ENCODE peak calls at places on chromosomes 3 and 15, in nine cellular contexts. I is fibroblast of lung; R is transverse colon; H is left lung; Z is stomach; P is cardiac muscle cell; L is CD4-positive, CD25-positive, alpha-beta regulatory T cell; G is heart right ventricle; T is K562. N is an unnamed sample.

GRCh38 chr15:97501291-97501690 is 459.2 kb upstream of the ARRDC4 start:
- DNase-seq in I (no peak), R (no peak), H (no peak), Z (no peak), P (no peak), L (no peak), G (no peak), T (no peak), N (no peak)

GRCh38 chr3:53821631-53822068 is 24.6 kb downstream of the CHDH start:
- DNase-seq in I (peak; percentile 21), R (no peak), H (no peak), Z (peak; percentile 29), P (no peak), L (no peak), G (no peak), T (no peak), N (no peak)

GRCh38 chr15:90266061-90266431 is 574 bp downstream of the NGRN start:
- DNase-seq in I (peak; percentile 21), R (peak; percentile 40), H (peak; percentile 51), Z (peak; percentile 28), P (peak; percentile 31), L (no peak), G (peak; percentile 42), T (no peak), N (no peak)

GRCh38 chr3:24387000-24387399 is 107.7 kb downstream of the THRB start:
- DNase-seq in I (no peak), R (no peak), H (no peak), Z (no peak), P (peak; percentile 5), L (no peak), G (no peak), T (no peak), N (no peak)

GRCh38 chr3:165196577-165197561 is 685 bp upstream of the SLITRK3 start:
- DNase-seq in I (peak; percentile 15), R (no peak), H (no peak), Z (no peak), P (no peak), L (no peak), G (no peak), T (no peak), N (no peak)

GRCh38 chr15:61227269-61228024 is 1.7 kb downstream of the RORA start:
- DNase-seq in I (peak; percentile 52), R (no peak), H (no peak), Z (no peak), P (peak; percentile 62), L (no peak), G (peak; percentile 15), T (no peak), N (no peak)

GRCh38 chr15:77966540-77967290 is 110.8 kb downstream of the TBC1D2B start:
- DNase-seq in I (peak; percentile 66), R (peak; percentile 46), H (no peak), Z (no peak), P (peak; percentile 46), L (peak; percentile 48), G (peak; percentile 58), T (peak; percentile 66), N (no peak)

GRCh38 chr3:153163349-153164008 is 1.5 kb downstream of the RAP2B start:
- DNase-seq in I (peak; percentile 48), R (no peak), H (no peak), Z (no peak), P (peak; percentile 45), L (no peak), G (peak; percentile 11), T (no peak), N (no peak)

GRCh38 chr15:69976366-69976994 is 121.2 kb downstream of the TLE3 start:
- DNase-seq in I (peak; percentile 53), R (peak; percentile 29), H (no peak), Z (no peak), P (peak; percentile 72), L (peak; percentile 58), G (peak; percentile 41), T (peak; percentile 41), N (no peak)

GRCh38 chr3:188351648-188352047 is 197.7 kb downstream of the LPP start:
- DNase-seq in I (no peak), R (no peak), H (no peak), Z (no peak), P (no peak), L (no peak), G (no peak), T (no peak), N (no peak)

GRCh38 chr3:188974856-188975611 is 196.7 kb upstream of the TPRG1 start:
- DNase-seq in I (peak; percentile 91), R (no peak), H (no peak), Z (no peak), P (peak; percentile 46), L (peak; percentile 34), G (no peak), T (no peak), N (no peak)

GRCh38 chr3:139758654-139759291 is 81.0 kb upstream of the NMNAT3 start:
- DNase-seq in I (no peak), R (no peak), H (no peak), Z (no peak), P (peak; percentile 58), L (no peak), G (peak; percentile 31), T (no peak), N (no peak)

GRCh38 chr3:77025476-77025875 is 14.4 kb upstream of the ROBO2 start:
- DNase-seq in I (no peak), R (no peak), H (no peak), Z (no peak), P (no peak), L (no peak), G (no peak), T (no peak), N (no peak)

GRCh38 chr15:78570710-78571109 is 5.4 kb downstream of the CHRNA5 start:
- DNase-seq in I (no peak), R (no peak), H (no peak), Z (no peak), P (no peak), L (no peak), G (no peak), T (no peak), N (no peak)

GRCh38 chr15:66440501-66440900 is 53.8 kb downstream of the MAP2K1 start:
- DNase-seq in I (no peak), R (no peak), H (no peak), Z (no peak), P (no peak), L (no peak), G (no peak), T (no peak), N (no peak)
- H3K36me3 ChIP-seq in I (peaks cover 17% of the 10 kb centered on the region), R (no peaks in the 10 kb centered on the region), H (peaks cover 99% of the 10 kb centered on the region), Z (peaks cover 98% of the 10 kb centered on the region), P (peaks cover 52% of the 10 kb centered on the region), L (peaks cover 80% of the 10 kb centered on the region), G (no peaks in the 10 kb centered on the region), T (peaks cover 86% of the 10 kb centered on the region), N (peaks cover 89% of the 10 kb centered on the region)

DNA sequence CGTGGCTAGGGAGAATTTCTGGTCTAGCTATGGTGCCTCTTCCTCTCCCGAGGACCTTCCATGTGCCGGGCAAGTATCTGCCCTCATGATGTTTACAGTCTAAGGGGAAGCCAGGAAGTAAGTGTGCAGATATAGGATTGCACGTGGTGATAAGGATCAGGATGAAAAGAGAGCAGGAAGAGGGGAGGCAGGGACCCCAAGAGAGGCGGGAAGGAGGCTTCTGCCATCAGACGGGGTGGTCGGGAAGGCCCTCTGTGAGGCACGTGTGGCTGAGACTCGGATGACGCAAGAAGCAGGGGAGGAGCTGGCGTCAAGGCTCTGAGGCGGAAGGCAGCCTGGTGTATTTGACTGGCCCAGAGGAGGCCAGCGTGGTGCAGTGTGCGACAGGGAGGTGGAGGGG is 747 bp upstream of the IQSEC1 start:
- DNase-seq in I (no peak), R (no peak), H (no peak), Z (no peak), P (peak; percentile 19), L (no peak), G (no peak), T (no peak), N (no peak)
- H3K4me1 ChIP-seq in I (no peaks in the 10 kb centered on the region), R (peaks cover 6% of the 10 kb centered on the region), H (peaks cover 16% of the 10 kb centered on the region), Z (peaks cover 28% of the 10 kb centered on the region), P (no peaks in the 10 kb centered on the region), L (peaks cover 44% of the 10 kb centered on the region), G (peaks cover 35% of the 10 kb centered on the region), T (peaks cover 18% of the 10 kb centered on the region), N (peaks cover 47% of the 10 kb centered on the region)

DNA sequence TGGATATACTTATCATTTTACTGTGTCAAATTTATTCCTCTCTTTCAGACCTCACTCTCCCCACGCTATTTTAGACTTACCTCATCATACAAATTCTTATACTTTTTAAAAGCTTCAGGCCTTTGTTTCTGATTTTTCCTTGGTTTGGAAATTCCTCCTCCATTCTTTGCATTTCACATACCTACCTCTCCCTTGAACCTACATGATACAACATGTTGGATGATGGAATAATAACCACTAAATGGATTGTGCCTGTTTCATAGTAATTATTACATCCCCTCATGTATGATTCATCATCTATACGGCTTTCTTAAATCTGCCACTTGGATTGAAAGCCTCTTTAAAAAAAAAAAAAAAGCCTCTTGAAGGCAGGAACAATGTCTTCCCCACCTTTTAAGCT is 24.6 kb downstream of the TRIP4 start:
- DNase-seq in I (no peak), R (no peak), H (no peak), Z (no peak), P (no peak), L (no peak), G (no peak), T (no peak), N (no peak)
- H3K36me3 ChIP-seq in I (peaks cover 5% of the 10 kb centered on the region), R (no peaks in the 10 kb centered on the region), H (peaks cover 91% of the 10 kb centered on the region), Z (peaks cover 93% of the 10 kb centered on the region), P (peaks cover 44% of the 10 kb centered on the region), L (peaks cover 59% of the 10 kb centered on the region), G (peaks cover 5% of the 10 kb centered on the region), T (peaks cover 52% of the 10 kb centered on the region), N (peaks cover 89% of the 10 kb centered on the region)

GRCh38 chr3:60291115-60291514 is 960.1 kb downstream of the FHIT start:
- DNase-seq in I (no peak), R (no peak), H (no peak), Z (no peak), P (no peak), L (no peak), G (no peak), T (no peak), N (no peak)
- H3K4me1 ChIP-seq in I (no peaks in the 10 kb centered on the region), R (no peaks in the 10 kb centered on the region), H (no peaks in the 10 kb centered on the region), Z (peaks cover 4% of the 10 kb centered on the region), P (no peaks in the 10 kb centered on the region), L (no peaks in the 10 kb centered on the region), G (peaks cover 3% of the 10 kb centered on the region), T (no peaks in the 10 kb centered on the region), N (no peaks in the 10 kb centered on the region)

DNA sequence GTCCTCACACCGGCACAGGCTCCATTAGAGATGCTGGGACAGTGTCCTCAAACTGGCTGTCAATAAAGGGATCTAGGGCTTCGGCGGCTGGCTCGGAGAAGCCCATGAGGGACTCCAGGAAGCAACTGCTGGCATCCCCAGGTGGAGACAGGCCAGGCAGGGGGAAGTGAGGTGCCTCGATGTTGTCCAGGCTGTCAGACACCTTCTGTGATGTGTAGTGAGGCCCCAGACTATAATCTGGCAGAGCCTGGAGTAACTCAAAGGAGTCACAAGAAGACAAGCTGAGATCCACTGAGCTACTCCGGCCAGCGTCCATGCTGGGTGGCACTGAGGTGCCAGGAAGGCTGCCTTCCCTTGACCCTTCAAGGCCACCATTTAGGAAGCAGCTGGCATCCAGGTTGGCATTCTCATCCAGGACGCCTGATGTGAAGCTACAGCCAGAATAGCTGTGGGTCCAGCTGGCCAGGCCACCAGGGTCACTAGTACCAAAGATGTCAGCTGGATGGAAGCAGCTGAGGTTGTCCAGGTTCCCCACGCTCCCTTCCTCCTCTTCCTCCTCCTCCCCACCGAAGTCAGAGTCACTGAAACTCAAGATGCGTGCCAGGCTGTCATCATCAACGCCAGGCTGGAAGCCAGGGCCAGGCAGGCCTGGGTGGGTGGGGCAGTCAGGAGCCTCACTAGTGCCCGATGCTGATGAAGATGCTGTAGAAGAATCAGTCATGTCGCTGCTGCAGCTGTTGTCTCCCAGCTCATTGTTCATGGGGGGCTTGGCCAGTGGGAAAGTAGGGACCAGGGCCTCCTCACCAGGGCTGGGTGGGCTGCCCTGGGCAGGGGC is 10.1 kb downstream of the CSRNP1 start:
- DNase-seq in I (no peak), R (no peak), H (no peak), Z (no peak), P (no peak), L (no peak), G (no peak), T (no peak), N (no peak)
- H3K36me3 ChIP-seq in I (peaks cover 27% of the 10 kb centered on the region), R (no peaks in the 10 kb centered on the region), H (peaks cover 76% of the 10 kb centered on the region), Z (peaks cover 82% of the 10 kb centered on the region), P (peaks cover 38% of the 10 kb centered on the region), L (peaks cover 53% of the 10 kb centered on the region), G (peaks cover 27% of the 10 kb centered on the region), T (peaks cover 78% of the 10 kb centered on the region), N (peaks cover 59% of the 10 kb centered on the region)